ENCODE peak calls at places on chromosomes 5 and 9, in ten cellular contexts. One of them, this sample, is unnamed.

GRCh38 chr5:180470966-180471582 is 23.1 kb upstream of the CNOT6 start:
- DNase-seq in Caki2: peak; percentile 44
- DNase-seq in choroid plexus epithelial cell: peak; percentile 79
- DNase-seq in activated effector memory CD4-positive, alpha-beta T cell treated with anti-CD3 and anti-CD28 coated beads, Interleukin-2, amount 50 U/mL, for 16 hours: peak; percentile 77
- DNase-seq in stimulated activated CD8-positive, alpha-beta memory T cell treated with anti-CD3 and anti-CD28 coated beads, Interleukin-2, amount 100 ng/mL, for 48 hours: peak; percentile 16
- DNase-seq in AG09309: no peak
- DNase-seq in LNCaP clone FGC: no peak
- DNase-seq in PC-9: peak; percentile 63
- DNase-seq in effector memory CD4-positive, alpha-beta T cell: peak; percentile 35
- DNase-seq in posterior cingulate gyrus: peak; percentile 89
- DNase-seq in this sample: peak; percentile 56

GRCh38 chr5:10090074-10090473 is 159.6 kb downstream of the ATPSCKMT start:
- DNase-seq in Caki2: no peak
- DNase-seq in choroid plexus epithelial cell: no peak
- DNase-seq in activated effector memory CD4-positive, alpha-beta T cell treated with anti-CD3 and anti-CD28 coated beads, Interleukin-2, amount 50 U/mL, for 16 hours: no peak
- DNase-seq in stimulated activated CD8-positive, alpha-beta memory T cell treated with anti-CD3 and anti-CD28 coated beads, Interleukin-2, amount 100 ng/mL, for 48 hours: no peak
- DNase-seq in AG09309: no peak
- DNase-seq in LNCaP clone FGC: no peak
- DNase-seq in PC-9: no peak
- DNase-seq in effector memory CD4-positive, alpha-beta T cell: no peak
- DNase-seq in posterior cingulate gyrus: no peak
- DNase-seq in this sample: no peak

GRCh38 chr5:146440870-146441495 is 6.2 kb upstream of the TCERG1 start:
- DNase-seq in Caki2: no peak
- DNase-seq in choroid plexus epithelial cell: no peak
- DNase-seq in activated effector memory CD4-positive, alpha-beta T cell treated with anti-CD3 and anti-CD28 coated beads, Interleukin-2, amount 50 U/mL, for 16 hours: no peak
- DNase-seq in stimulated activated CD8-positive, alpha-beta memory T cell treated with anti-CD3 and anti-CD28 coated beads, Interleukin-2, amount 100 ng/mL, for 48 hours: no peak
- DNase-seq in AG09309: peak; percentile 17
- DNase-seq in LNCaP clone FGC: no peak
- DNase-seq in PC-9: no peak
- DNase-seq in effector memory CD4-positive, alpha-beta T cell: no peak
- DNase-seq in posterior cingulate gyrus: no peak
- DNase-seq in this sample: no peak

GRCh38 chr5:141077826-141078225 is 16.6 kb upstream of the PCDHB2 start:
- DNase-seq in Caki2: no peak
- DNase-seq in choroid plexus epithelial cell: no peak
- DNase-seq in activated effector memory CD4-positive, alpha-beta T cell treated with anti-CD3 and anti-CD28 coated beads, Interleukin-2, amount 50 U/mL, for 16 hours: no peak
- DNase-seq in stimulated activated CD8-positive, alpha-beta memory T cell treated with anti-CD3 and anti-CD28 coated beads, Interleukin-2, amount 100 ng/mL, for 48 hours: no peak
- DNase-seq in AG09309: no peak
- DNase-seq in LNCaP clone FGC: no peak
- DNase-seq in PC-9: no peak
- DNase-seq in effector memory CD4-positive, alpha-beta T cell: no peak
- DNase-seq in posterior cingulate gyrus: no peak
- DNase-seq in this sample: no peak

GRCh38 chr9:33320568-33321261 is 30.4 kb downstream of the NFX1 start:
- DNase-seq in Caki2: peak; percentile 74
- DNase-seq in choroid plexus epithelial cell: peak; percentile 97
- DNase-seq in activated effector memory CD4-positive, alpha-beta T cell treated with anti-CD3 and anti-CD28 coated beads, Interleukin-2, amount 50 U/mL, for 16 hours: no peak
- DNase-seq in stimulated activated CD8-positive, alpha-beta memory T cell treated with anti-CD3 and anti-CD28 coated beads, Interleukin-2, amount 100 ng/mL, for 48 hours: no peak
- DNase-seq in AG09309: peak; percentile 86
- DNase-seq in LNCaP clone FGC: no peak
- DNase-seq in PC-9: peak; percentile 37
- DNase-seq in effector memory CD4-positive, alpha-beta T cell: no peak
- DNase-seq in posterior cingulate gyrus: no peak
- DNase-seq in this sample: no peak

GRCh38 chr9:137460363-137461315 is 1.5 kb upstream of the NSMF start:
- DNase-seq in Caki2: no peak
- DNase-seq in choroid plexus epithelial cell: no peak
- DNase-seq in activated effector memory CD4-positive, alpha-beta T cell treated with anti-CD3 and anti-CD28 coated beads, Interleukin-2, amount 50 U/mL, for 16 hours: peak; percentile 63
- DNase-seq in stimulated activated CD8-positive, alpha-beta memory T cell treated with anti-CD3 and anti-CD28 coated beads, Interleukin-2, amount 100 ng/mL, for 48 hours: no peak
- DNase-seq in AG09309: no peak
- DNase-seq in LNCaP clone FGC: no peak
- DNase-seq in PC-9: no peak
- DNase-seq in effector memory CD4-positive, alpha-beta T cell: no peak
- DNase-seq in posterior cingulate gyrus: peak; percentile 69
- DNase-seq in this sample: peak; percentile 18

GRCh38 chr9:129208191-129209091 is 30.4 kb upstream of the IER5L start:
- DNase-seq in Caki2: no peak
- DNase-seq in choroid plexus epithelial cell: no peak
- DNase-seq in activated effector memory CD4-positive, alpha-beta T cell treated with anti-CD3 and anti-CD28 coated beads, Interleukin-2, amount 50 U/mL, for 16 hours: peak; percentile 72
- DNase-seq in stimulated activated CD8-positive, alpha-beta memory T cell treated with anti-CD3 and anti-CD28 coated beads, Interleukin-2, amount 100 ng/mL, for 48 hours: peak; percentile 52
- DNase-seq in AG09309: no peak
- DNase-seq in LNCaP clone FGC: no peak
- DNase-seq in PC-9: no peak
- DNase-seq in effector memory CD4-positive, alpha-beta T cell: no peak
- DNase-seq in posterior cingulate gyrus: no peak
- DNase-seq in this sample: no peak

GRCh38 chr5:73496984-73497457 is 1.2 kb upstream of the BTF3 start:
- DNase-seq in Caki2: peak; percentile 85
- DNase-seq in choroid plexus epithelial cell: peak; percentile 83
- DNase-seq in activated effector memory CD4-positive, alpha-beta T cell treated with anti-CD3 and anti-CD28 coated beads, Interleukin-2, amount 50 U/mL, for 16 hours: no peak
- DNase-seq in stimulated activated CD8-positive, alpha-beta memory T cell treated with anti-CD3 and anti-CD28 coated beads, Interleukin-2, amount 100 ng/mL, for 48 hours: no peak
- DNase-seq in AG09309: no peak
- DNase-seq in LNCaP clone FGC: peak; percentile 90
- DNase-seq in PC-9: no peak
- DNase-seq in effector memory CD4-positive, alpha-beta T cell: no peak
- DNase-seq in posterior cingulate gyrus: no peak
- DNase-seq in this sample: no peak

GRCh38 chr9:78187763-78188495 is 47.9 kb upstream of the CEP78 start:
- DNase-seq in Caki2: no peak
- DNase-seq in choroid plexus epithelial cell: peak; percentile 22
- DNase-seq in activated effector memory CD4-positive, alpha-beta T cell treated with anti-CD3 and anti-CD28 coated beads, Interleukin-2, amount 50 U/mL, for 16 hours: no peak
- DNase-seq in stimulated activated CD8-positive, alpha-beta memory T cell treated with anti-CD3 and anti-CD28 coated beads, Interleukin-2, amount 100 ng/mL, for 48 hours: no peak
- DNase-seq in AG09309: no peak
- DNase-seq in LNCaP clone FGC: no peak
- DNase-seq in PC-9: no peak
- DNase-seq in effector memory CD4-positive, alpha-beta T cell: no peak
- DNase-seq in posterior cingulate gyrus: peak; percentile 76
- DNase-seq in this sample: no peak

GRCh38 chr9:1173986-1174385 is 123.8 kb downstream of the DMRT2 start:
- DNase-seq in Caki2: no peak
- DNase-seq in choroid plexus epithelial cell: no peak
- DNase-seq in activated effector memory CD4-positive, alpha-beta T cell treated with anti-CD3 and anti-CD28 coated beads, Interleukin-2, amount 50 U/mL, for 16 hours: no peak
- DNase-seq in stimulated activated CD8-positive, alpha-beta memory T cell treated with anti-CD3 and anti-CD28 coated beads, Interleukin-2, amount 100 ng/mL, for 48 hours: no peak
- DNase-seq in AG09309: peak; percentile 28
- DNase-seq in LNCaP clone FGC: no peak
- DNase-seq in PC-9: no peak
- DNase-seq in effector memory CD4-positive, alpha-beta T cell: no peak
- DNase-seq in posterior cingulate gyrus: no peak
- DNase-seq in this sample: no peak

GRCh38 chr5:138489705-138490104 is 24.4 kb downstream of the EGR1 start:
- DNase-seq in Caki2: no peak
- DNase-seq in choroid plexus epithelial cell: no peak
- DNase-seq in activated effector memory CD4-positive, alpha-beta T cell treated with anti-CD3 and anti-CD28 coated beads, Interleukin-2, amount 50 U/mL, for 16 hours: peak; percentile 59
- DNase-seq in stimulated activated CD8-positive, alpha-beta memory T cell treated with anti-CD3 and anti-CD28 coated beads, Interleukin-2, amount 100 ng/mL, for 48 hours: no peak
- DNase-seq in AG09309: no peak
- DNase-seq in LNCaP clone FGC: no peak
- DNase-seq in PC-9: no peak
- DNase-seq in effector memory CD4-positive, alpha-beta T cell: no peak
- DNase-seq in posterior cingulate gyrus: peak; percentile 93
- DNase-seq in this sample: peak; percentile 27

GRCh38 chr5:116002116-116002906 is 30.0 kb upstream of the ARL14EPL start:
- DNase-seq in Caki2: no peak
- DNase-seq in choroid plexus epithelial cell: peak; percentile 67
- DNase-seq in activated effector memory CD4-positive, alpha-beta T cell treated with anti-CD3 and anti-CD28 coated beads, Interleukin-2, amount 50 U/mL, for 16 hours: no peak
- DNase-seq in stimulated activated CD8-positive, alpha-beta memory T cell treated with anti-CD3 and anti-CD28 coated beads, Interleukin-2, amount 100 ng/mL, for 48 hours: no peak
- DNase-seq in AG09309: no peak
- DNase-seq in LNCaP clone FGC: peak; percentile 25
- DNase-seq in PC-9: no peak
- DNase-seq in effector memory CD4-positive, alpha-beta T cell: no peak
- DNase-seq in posterior cingulate gyrus: no peak
- DNase-seq in this sample: no peak

GRCh38 chr5:24621809-24622208 is 23.0 kb downstream of the CDH10 start:
- DNase-seq in Caki2: no peak
- DNase-seq in choroid plexus epithelial cell: peak; percentile 0
- DNase-seq in activated effector memory CD4-positive, alpha-beta T cell treated with anti-CD3 and anti-CD28 coated beads, Interleukin-2, amount 50 U/mL, for 16 hours: no peak
- DNase-seq in stimulated activated CD8-positive, alpha-beta memory T cell treated with anti-CD3 and anti-CD28 coated beads, Interleukin-2, amount 100 ng/mL, for 48 hours: no peak
- DNase-seq in AG09309: no peak
- DNase-seq in LNCaP clone FGC: peak; percentile 15
- DNase-seq in PC-9: no peak
- DNase-seq in effector memory CD4-positive, alpha-beta T cell: no peak
- DNase-seq in posterior cingulate gyrus: no peak
- DNase-seq in this sample: no peak

GRCh38 chr9:93573204-93573828 is 3.1 kb upstream of the PHF2 start:
- DNase-seq in Caki2: no peak
- DNase-seq in choroid plexus epithelial cell: no peak
- DNase-seq in activated effector memory CD4-positive, alpha-beta T cell treated with anti-CD3 and anti-CD28 coated beads, Interleukin-2, amount 50 U/mL, for 16 hours: no peak
- DNase-seq in stimulated activated CD8-positive, alpha-beta memory T cell treated with anti-CD3 and anti-CD28 coated beads, Interleukin-2, amount 100 ng/mL, for 48 hours: no peak
- DNase-seq in AG09309: no peak
- DNase-seq in LNCaP clone FGC: no peak
- DNase-seq in PC-9: no peak
- DNase-seq in effector memory CD4-positive, alpha-beta T cell: no peak
- DNase-seq in posterior cingulate gyrus: peak; percentile 29
- DNase-seq in this sample: no peak

GRCh38 chr5:170121321-170121720 is 15.6 kb downstream of the FOXI1 start:
- DNase-seq in Caki2: peak; percentile 23
- DNase-seq in choroid plexus epithelial cell: peak; percentile 9
- DNase-seq in activated effector memory CD4-positive, alpha-beta T cell treated with anti-CD3 and anti-CD28 coated beads, Interleukin-2, amount 50 U/mL, for 16 hours: no peak
- DNase-seq in stimulated activated CD8-positive, alpha-beta memory T cell treated with anti-CD3 and anti-CD28 coated beads, Interleukin-2, amount 100 ng/mL, for 48 hours: no peak
- DNase-seq in AG09309: peak; percentile 2
- DNase-seq in LNCaP clone FGC: no peak
- DNase-seq in PC-9: no peak
- DNase-seq in effector memory CD4-positive, alpha-beta T cell: no peak
- DNase-seq in posterior cingulate gyrus: no peak
- DNase-seq in this sample: no peak

GRCh38 chr9:34653131-34653530 is 1.1 kb downstream of the IL11RA start:
- DNase-seq in Caki2: no peak
- DNase-seq in choroid plexus epithelial cell: peak; percentile 35
- DNase-seq in activated effector memory CD4-positive, alpha-beta T cell treated with anti-CD3 and anti-CD28 coated beads, Interleukin-2, amount 50 U/mL, for 16 hours: no peak
- DNase-seq in stimulated activated CD8-positive, alpha-beta memory T cell treated with anti-CD3 and anti-CD28 coated beads, Interleukin-2, amount 100 ng/mL, for 48 hours: no peak
- DNase-seq in AG09309: no peak
- DNase-seq in LNCaP clone FGC: no peak
- DNase-seq in PC-9: no peak
- DNase-seq in effector memory CD4-positive, alpha-beta T cell: no peak
- DNase-seq in posterior cingulate gyrus: no peak
- DNase-seq in this sample: no peak

GRCh38 chr5:25544652-25545249 is 900.0 kb upstream of the CDH10 start:
- DNase-seq in Caki2: peak; percentile 25
- DNase-seq in choroid plexus epithelial cell: peak; percentile 6
- DNase-seq in activated effector memory CD4-positive, alpha-beta T cell treated with anti-CD3 and anti-CD28 coated beads, Interleukin-2, amount 50 U/mL, for 16 hours: no peak
- DNase-seq in stimulated activated CD8-positive, alpha-beta memory T cell treated with anti-CD3 and anti-CD28 coated beads, Interleukin-2, amount 100 ng/mL, for 48 hours: no peak
- DNase-seq in AG09309: no peak
- DNase-seq in LNCaP clone FGC: peak; percentile 32
- DNase-seq in PC-9: peak; percentile 43
- DNase-seq in effector memory CD4-positive, alpha-beta T cell: no peak
- DNase-seq in posterior cingulate gyrus: no peak
- DNase-seq in this sample: no peak

GRCh38 chr9:70971698-70972097 is 149.7 kb downstream of the TRPM3 start:
- DNase-seq in Caki2: no peak
- DNase-seq in choroid plexus epithelial cell: no peak
- DNase-seq in activated effector memory CD4-positive, alpha-beta T cell treated with anti-CD3 and anti-CD28 coated beads, Interleukin-2, amount 50 U/mL, for 16 hours: no peak
- DNase-seq in stimulated activated CD8-positive, alpha-beta memory T cell treated with anti-CD3 and anti-CD28 coated beads, Interleukin-2, amount 100 ng/mL, for 48 hours: no peak
- DNase-seq in AG09309: no peak
- DNase-seq in LNCaP clone FGC: no peak
- DNase-seq in PC-9: no peak
- DNase-seq in effector memory CD4-positive, alpha-beta T cell: no peak
- DNase-seq in posterior cingulate gyrus: no peak
- DNase-seq in this sample: no peak

GRCh38 chr9:124320062-124320973 is 62.6 kb downstream of the NEK6 start:
- DNase-seq in Caki2: peak; percentile 46
- DNase-seq in choroid plexus epithelial cell: peak; percentile 71
- DNase-seq in activated effector memory CD4-positive, alpha-beta T cell treated with anti-CD3 and anti-CD28 coated beads, Interleukin-2, amount 50 U/mL, for 16 hours: peak; percentile 77
- DNase-seq in stimulated activated CD8-positive, alpha-beta memory T cell treated with anti-CD3 and anti-CD28 coated beads, Interleukin-2, amount 100 ng/mL, for 48 hours: peak; percentile 27
- DNase-seq in AG09309: peak; percentile 11
- DNase-seq in LNCaP clone FGC: peak; percentile 10
- DNase-seq in PC-9: peak; percentile 77
- DNase-seq in effector memory CD4-positive, alpha-beta T cell: no peak
- DNase-seq in posterior cingulate gyrus: peak; percentile 87
- DNase-seq in this sample: peak; percentile 78

GRCh38 chr5:15137414-15137813 is 265.8 kb upstream of the ANKH start:
- DNase-seq in Caki2: no peak
- DNase-seq in choroid plexus epithelial cell: no peak
- DNase-seq in activated effector memory CD4-positive, alpha-beta T cell treated with anti-CD3 and anti-CD28 coated beads, Interleukin-2, amount 50 U/mL, for 16 hours: no peak
- DNase-seq in stimulated activated CD8-positive, alpha-beta memory T cell treated with anti-CD3 and anti-CD28 coated beads, Interleukin-2, amount 100 ng/mL, for 48 hours: no peak
- DNase-seq in AG09309: no peak
- DNase-seq in LNCaP clone FGC: no peak
- DNase-seq in PC-9: no peak
- DNase-seq in effector memory CD4-positive, alpha-beta T cell: no peak
- DNase-seq in posterior cingulate gyrus: no peak
- DNase-seq in this sample: no peak

GRCh38 chr9:126219717-126220116 is 106.9 kb upstream of the MVB12B start:
- DNase-seq in Caki2: no peak
- DNase-seq in choroid plexus epithelial cell: no peak
- DNase-seq in activated effector memory CD4-positive, alpha-beta T cell treated with anti-CD3 and anti-CD28 coated beads, Interleukin-2, amount 50 U/mL, for 16 hours: no peak
- DNase-seq in stimulated activated CD8-positive, alpha-beta memory T cell treated with anti-CD3 and anti-CD28 coated beads, Interleukin-2, amount 100 ng/mL, for 48 hours: no peak
- DNase-seq in AG09309: no peak
- DNase-seq in LNCaP clone FGC: no peak
- DNase-seq in PC-9: no peak
- DNase-seq in effector memory CD4-positive, alpha-beta T cell: no peak
- DNase-seq in posterior cingulate gyrus: no peak
- DNase-seq in this sample: no peak

This sample was measured in uterus.